ENCODE peak calls at places on chromosomes 4 and X, in four cellular contexts. X is ureter; N is mesendoderm; G is stimulated activated CD4-positive, alpha-beta T cell treated with anti-CD3 and anti-CD28 coated beads, Interleukin-1b, Interleukin-23, amount 100 ng/mL, for 24 hours. U is an unnamed sample.
A peak's percentile ranks its signal among the peaks of the same experiment; 100 is the strongest.

GRCh38 chr4:89469930-89470375 is 162.4 kb upstream of the GPRIN3 start:
- DNase-seq in N (no peak), G (peak; percentile 6), X (no peak), U (peak; percentile 63)

GRCh38 chr4:31039382-31039781 is 319.2 kb downstream of the PCDH7 start:
- DNase-seq in X (no peak), G (no peak), N (no peak), U (no peak)

GRCh38 chr4:141463678-141464077 is 172.7 kb upstream of the IL15 start:
- DNase-seq in N (no peak), X (no peak), G (no peak), U (no peak)

GRCh38 chr4:68962868-68963267 is 11.3 kb upstream of the UGT2A3 start:
- DNase-seq in N (peak; percentile 59), X (no peak), G (no peak), U (no peak)

GRCh38 chr4:6540879-6541278 is 34.1 kb upstream of the MAN2B2 start:
- DNase-seq in G (no peak), N (peak; percentile 62), X (no peak), U (no peak)

GRCh38 chr4:72505314-72505744 is 63.7 kb downstream of the ADAMTS3 start:
- DNase-seq in X (no peak), N (peak; percentile 86), G (no peak), U (no peak)

GRCh38 chr4:58514299-58514698 is 1404.1 kb upstream of the IGFBP7 start:
- DNase-seq in G (no peak), X (no peak), N (no peak), U (no peak)

GRCh38 chr4:1300466-1301455 is 11.1 kb downstream of the MAEA start:
- DNase-seq in X (no peak), N (peak; percentile 48), G (no peak), U (no peak)

GRCh38 chrX:43436497-43436896 is 219.6 kb upstream of the MAOA start:
- DNase-seq in G (no peak), N (no peak), X (no peak), U (no peak)